ENCODE peak calls at places on chromosomes 4 and X, in ten cellular contexts. D is tibial nerve, P is K562, H is ovary, R is heart left ventricle, M is uterus, I is HepG2, E is GM12878, S is IMR-90, A is sigmoid colon. X is an unnamed sample.

GRCh38 chr4:153346563-153346962 is 2.1 kb downstream of the MND1 start:
- DNase-seq in D (no peak), M (no peak), A (no peak), I (no peak), H (no peak), E (no peak), R (no peak), P (peak; percentile 16), S (peak; percentile 10), X (no peak)

GRCh38 chr4:22122062-22122461 is 173.5 kb upstream of the KCNIP4 start:
- DNase-seq in E (no peak), M (no peak), A (no peak), H (no peak), S (no peak), R (no peak), P (no peak), D (no peak), I (no peak), X (no peak)

GRCh38 chr4:100504086-100504874 is 13.5 kb downstream of the EMCN start:
- DNase-seq in S (no peak), E (no peak), A (no peak), P (no peak), M (no peak), D (no peak), H (no peak), R (no peak), I (no peak), X (peak; percentile 33)

GRCh38 chrX:8284131-8284530 is 113.1 kb upstream of the VCX2 start:
- DNase-seq in A (no peak), D (no peak), M (no peak), I (no peak), S (no peak), P (no peak), H (no peak), E (no peak), R (no peak), X (peak; percentile 21)

GRCh38 chrX:22122510-22122909 is 90.4 kb downstream of the PHEX start:
- DNase-seq in M (peak; percentile 37), S (peak; percentile 82), D (peak; percentile 41), A (no peak), R (no peak), H (no peak), I (no peak), P (no peak), E (no peak), X (no peak)

GRCh38 chr4:71184195-71184781 is 154.5 kb upstream of the SLC4A4 start:
- DNase-seq in E (peak; percentile 13), P (peak; percentile 46), A (no peak), H (peak; percentile 20), S (peak; percentile 75), I (peak; percentile 31), D (peak; percentile 79), R (peak; percentile 12), M (peak; percentile 26), X (peak; percentile 59)

GRCh38 chr4:161869511-161869910 is 294.3 kb downstream of the FSTL5 start:
- DNase-seq in A (no peak), S (no peak), M (no peak), I (no peak), H (no peak), R (no peak), P (no peak), E (no peak), D (no peak), X (no peak)

GRCh38 chr4:25900310-25900709 is 13.7 kb upstream of the SMIM20 start:
- DNase-seq in M (no peak), H (no peak), I (no peak), P (no peak), S (peak; percentile 37), D (no peak), E (no peak), A (no peak), R (no peak), X (no peak)

GRCh38 chrX:153922932-153923857 is 2.9 kb downstream of the ARHGAP4 start:
- DNase-seq in H (peak; percentile 89), M (peak; percentile 89), A (peak; percentile 94), P (no peak), R (peak; percentile 81), E (no peak), D (peak; percentile 74), S (peak; percentile 58), I (no peak), X (no peak)

GRCh38 chrX:129493643-129494042 is 29.6 kb downstream of the SMARCA1 start:
- DNase-seq in S (peak; percentile 63), M (no peak), H (no peak), I (no peak), D (no peak), P (no peak), R (no peak), A (no peak), E (no peak), X (no peak)

GRCh38 chr4:53986062-53986461 is 78.3 kb downstream of the CHIC2 start:
- DNase-seq in R (no peak), H (no peak), I (no peak), D (no peak), P (no peak), M (no peak), E (no peak), A (no peak), S (no peak), X (no peak)

GRCh38 chrX:99777912-99778311 is 632.2 kb downstream of the PCDH19 start:
- DNase-seq in A (no peak), M (no peak), P (no peak), E (no peak), R (no peak), I (no peak), S (no peak), D (no peak), H (no peak), X (no peak)

DNA sequence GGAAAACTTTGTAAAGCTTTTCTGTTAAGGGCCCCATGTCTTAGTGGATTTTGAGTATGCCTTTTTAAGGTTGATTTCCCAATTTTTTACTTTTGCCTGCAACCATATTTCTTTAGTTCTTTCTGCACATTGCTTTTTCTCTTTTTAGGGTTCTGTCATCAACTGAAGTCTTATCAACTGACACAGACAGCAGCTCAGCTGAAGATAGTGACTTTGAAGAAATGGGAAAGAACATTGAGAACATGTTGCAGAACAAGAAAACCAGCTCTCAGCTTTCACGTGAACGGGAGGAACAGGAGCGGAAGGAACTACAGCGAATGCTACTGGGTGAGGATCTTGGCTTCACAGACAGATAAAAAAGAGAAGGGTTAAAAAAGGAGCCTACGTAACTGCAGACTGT is 27.8 kb downstream of the TAF1 start:
- DNase-seq in E (no peak), R (no peak), P (peak; percentile 19), M (no peak), A (no peak), H (no peak), D (no peak), I (no peak), S (no peak), X (no peak)
- TF ChIP-seq POLR2A in E (no peak), R (no peak), P (no peak), M (no peak), A (no peak), H (no peak), D (no peak), I (no peak), S (no peak), X (no peak)

GRCh38 chr4:39932776-39933402 is 44.8 kb downstream of the PDS5A start:
- DNase-seq in E (no peak), M (no peak), P (no peak), H (no peak), I (no peak), A (no peak), R (no peak), S (no peak), D (no peak), X (no peak)
- H3K27ac ChIP-seq in E (peak overlapping the region; percentile 1), M (no peak overlapping the region), P (no peak overlapping the region), H (no peak overlapping the region), I (no peak overlapping the region), A (no peak overlapping the region), R (no peak overlapping the region), S (peak overlapping the region; percentile 55), D (peak overlapping the region; percentile 33), X (no peak overlapping the region)

GRCh38 chrX:49269768-49270248 is at the start of gene PPP1R3F:
- DNase-seq in I (no peak), A (no peak), R (no peak), S (no peak), P (no peak), D (no peak), M (no peak), H (no peak), E (no peak), X (peak; percentile 94)

GRCh38 chrX:49271341-49271740 is 1.7 kb downstream of the PPP1R3F start:
- DNase-seq in H (no peak), P (no peak), A (peak; percentile 37), E (no peak), M (no peak), I (no peak), S (no peak), R (no peak), D (no peak), X (no peak)

GRCh38 chrX:49270249-49270921 is 792 bp downstream of the PPP1R3F start:
- DNase-seq in I (no peak), E (no peak), P (no peak), D (no peak), M (no peak), H (no peak), S (no peak), R (no peak), A (no peak), X (peak; percentile 87)

GRCh38 chrX:49268702-49269009 is 937 bp upstream of the PPP1R3F start:
- DNase-seq in D (no peak), A (no peak), I (no peak), S (no peak), P (no peak), R (no peak), H (no peak), E (no peak), M (no peak), X (no peak)

DNA sequence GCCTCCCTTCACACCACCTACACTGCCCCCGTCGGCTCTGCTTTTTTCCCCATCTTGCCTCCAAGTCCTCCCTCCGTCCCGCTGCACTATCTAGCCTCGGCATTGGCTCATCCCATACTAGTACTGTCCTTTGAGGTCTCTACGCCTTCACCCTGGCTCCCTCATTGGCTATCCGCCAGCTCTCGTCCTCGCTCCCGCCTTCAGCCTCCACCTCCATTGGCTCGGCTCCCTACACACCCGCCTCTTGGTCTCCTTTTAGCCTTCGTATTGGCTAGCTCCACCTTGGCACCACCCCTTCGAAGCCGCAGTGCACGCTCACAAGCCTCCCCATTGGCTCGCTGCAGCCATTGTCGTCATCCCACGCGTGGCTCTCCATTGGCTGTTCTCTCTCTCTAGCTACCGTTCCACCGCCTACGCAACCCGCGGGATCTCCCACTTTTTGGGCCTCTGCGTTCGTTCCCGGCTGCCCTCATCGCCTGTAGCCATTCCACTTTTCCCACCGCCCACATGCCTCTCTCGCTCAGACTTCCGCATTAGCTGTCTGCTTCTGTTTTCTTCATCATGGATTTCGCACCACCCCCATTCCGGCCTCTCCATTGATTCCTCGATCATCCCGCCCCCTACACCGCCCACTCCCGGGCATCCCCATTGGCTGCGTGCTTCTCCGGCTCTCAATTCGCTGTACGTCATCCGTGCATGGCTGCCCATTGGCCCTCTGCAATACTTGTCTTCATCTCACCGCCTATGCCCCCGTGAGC is 404 bp upstream of the PPP1R3F start:
- DNase-seq in P (peak; percentile 92), A (peak; percentile 99), H (peak; percentile 98), D (peak; percentile 94), I (peak; percentile 94), S (peak; percentile 97), R (peak; percentile 97), E (peak; percentile 93), M (peak; percentile 98), X (peak; percentile 87)
- TF ChIP-seq POLR2A in P (peak; percentile 77), A (peak; percentile 67), H (peak; percentile 41), D (peak; percentile 38), I (no peak), S (peak; percentile 56), R (no peak), E (peak; percentile 87), M (peak; percentile 50), X (peak; percentile 71)

GRCh38 chr4:20127626-20128025 is 124.1 kb upstream of the SLIT2 start:
- DNase-seq in D (no peak), S (peak; percentile 70), I (no peak), P (no peak), R (no peak), H (no peak), M (no peak), E (no peak), A (no peak), X (no peak)
- H3K27ac ChIP-seq in D (no peak overlapping the region), S (no peak overlapping the region), I (no peak overlapping the region), P (no peak overlapping the region), R (no peak overlapping the region), H (no peak overlapping the region), M (no peak overlapping the region), E (no peak overlapping the region), A (no peak overlapping the region), X (no peak overlapping the region)